ENCODE peak calls at places on chromosomes 3 and 15, in ten cellular contexts. P is transverse colon, K is GM23338, R is sigmoid colon, D is stomach, X is HepG2, Z is HL-60, B is HCT116, C is spleen, N is breast epithelium. F is an unnamed sample.

GRCh38 chr15:82803793-82804574 is 1.9 kb downstream of the FSD2 start:
- DNase-seq in D (no peak), B (no peak), R (no peak), X (no peak), N (no peak), Z (no peak), K (no peak), C (no peak), P (no peak), F (no peak)

GRCh38 chr15:73948396-73948795 is 22.1 kb downstream of the LOXL1 start:
- DNase-seq in K (no peak), N (no peak), R (no peak), Z (no peak), D (no peak), B (no peak), X (no peak), P (no peak), C (peak), F (no peak)

GRCh38 chr15:35963316-35963715 is 417.4 kb upstream of the DPH6 start:
- DNase-seq in R (no peak), C (no peak), K (no peak), Z (no peak), N (no peak), B (no peak), P (no peak), X (no peak), D (no peak), F (no peak)

GRCh38 chr15:75508741-75509532 is 57.4 kb upstream of the SIN3A start:
- DNase-seq in P (no peak), R (no peak), X (peak), B (peak), C (no peak), D (no peak), N (no peak), Z (peak), K (peak), F (no peak)

GRCh38 chr3:194556086-194557056 is 69.6 kb upstream of the ATP13A3 start:
- DNase-seq in K (no peak), B (no peak), Z (peak), D (no peak), R (no peak), N (no peak), C (no peak), X (peak), P (peak), F (no peak)

GRCh38 chr3:41018841-41019240 is 180.5 kb upstream of the CTNNB1 start:
- DNase-seq in K (no peak), N (no peak), D (no peak), Z (no peak), B (no peak), X (no peak), C (no peak), P (no peak), R (no peak), F (no peak)

GRCh38 chr15:86772369-86773059 is 692.8 kb downstream of the AGBL1 start:
- DNase-seq in P (peak), Z (no peak), K (no peak), R (no peak), N (no peak), X (no peak), B (no peak), D (no peak), C (no peak), F (no peak)

GRCh38 chr3:177618873-177619771 is 421.8 kb upstream of the TBL1XR1 start:
- DNase-seq in R (no peak), D (no peak), X (no peak), C (no peak), Z (no peak), N (no peak), B (no peak), P (no peak), K (no peak), F (no peak)

GRCh38 chr15:83516935-83517334 is 69.8 kb downstream of the SH3GL3 start:
- DNase-seq in X (no peak), D (no peak), K (no peak), R (no peak), P (no peak), N (no peak), C (no peak), B (no peak), Z (no peak), F (no peak)

GRCh38 chr15:74817370-74817737 is 4.7 kb downstream of the LMAN1L start:
- DNase-seq in R (no peak), D (no peak), P (peak), K (no peak), Z (no peak), C (no peak), N (peak), X (peak), B (no peak), F (no peak)

GRCh38 chr15:70962084-70962483 is 69.5 kb downstream of the LRRC49 start:
- DNase-seq in R (no peak), N (no peak), B (no peak), Z (no peak), C (no peak), P (no peak), X (no peak), K (no peak), D (no peak), F (no peak)

GRCh38 chr3:46866032-46866595 is 2.9 kb upstream of the MYL3 start:
- DNase-seq in N (no peak), K (no peak), X (no peak), R (no peak), C (peak), B (no peak), P (no peak), Z (no peak), D (no peak), F (no peak)

GRCh38 chr3:131900891-131901290 is 133.9 kb downstream of the CPNE4 start:
- DNase-seq in N (no peak), X (no peak), Z (no peak), R (no peak), C (no peak), K (no peak), B (no peak), D (no peak), P (no peak), F (no peak)

GRCh38 chr3:44557074-44557473 is 2.1 kb downstream of the ZKSCAN7 start:
- DNase-seq in R (no peak), P (no peak), Z (no peak), B (no peak), K (no peak), N (no peak), C (no peak), X (no peak), D (no peak), F (no peak)

GRCh38 chr3:123778525-123778924 is 105.6 kb downstream of the MYLK start:
- DNase-seq in B (no peak), P (no peak), X (no peak), D (no peak), N (no peak), R (no peak), Z (no peak), C (no peak), K (no peak), F (no peak)

GRCh38 chr3:143084856-143085731 is 34.5 kb upstream of the CHST2 start:
- DNase-seq in Z (peak), K (no peak), P (no peak), D (no peak), C (peak), N (no peak), X (no peak), R (no peak), B (no peak), F (no peak)

GRCh38 chr3:66763294-66763693 is 234.8 kb upstream of the KBTBD8 start:
- DNase-seq in R (no peak), P (no peak), C (no peak), D (no peak), K (no peak), B (no peak), Z (no peak), N (peak), X (no peak), F (peak)
- TF ChIP-seq POLR2AphosphoS5 in R (no peak), P (no peak), C (no peak), D (no peak), K (no peak), B (no peak), Z (no peak), N (no peak), X (no peak), F (peak)

GRCh38 chr3:79139395-79140060 is 628.3 kb downstream of the ROBO1 start:
- DNase-seq in D (no peak), Z (no peak), N (no peak), R (no peak), X (no peak), B (no peak), K (peak), P (no peak), C (no peak), F (no peak)
- TF ChIP-seq POLR2AphosphoS5 in D (no peak), Z (no peak), N (no peak), R (no peak), X (no peak), B (no peak), K (no peak), P (peak), C (no peak), F (no peak)

DNA sequence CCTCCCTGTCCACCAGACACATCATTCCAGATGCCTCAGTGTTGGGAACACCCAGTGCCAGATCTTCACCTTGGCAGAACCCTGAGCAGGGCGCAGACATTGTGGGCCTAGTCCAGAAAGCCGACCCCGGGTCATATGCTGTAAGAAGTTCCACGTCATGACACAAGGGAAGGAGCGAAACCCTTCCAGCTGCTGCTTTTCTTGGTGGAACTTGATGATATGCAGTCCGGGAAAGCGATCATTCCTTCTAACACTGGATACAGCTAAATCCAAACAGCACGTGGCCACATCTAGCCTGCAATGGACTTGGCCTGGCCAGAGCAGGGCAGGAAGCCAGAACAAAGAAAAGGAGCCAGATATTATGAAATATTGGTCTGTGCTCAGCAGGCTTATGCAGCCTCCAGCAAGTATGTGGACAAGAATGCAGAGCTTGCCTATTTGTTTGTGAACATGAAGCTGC is 22.0 kb downstream of the GASK1A start:
- DNase-seq in X (peak), B (no peak), R (peak), K (no peak), C (no peak), P (peak), N (peak), Z (no peak), D (peak), F (peak)
- TF ChIP-seq POLR2AphosphoS5 in X (no peak), B (no peak), R (peak), K (no peak), C (peak), P (peak), N (peak), Z (no peak), D (peak), F (peak)

DNA sequence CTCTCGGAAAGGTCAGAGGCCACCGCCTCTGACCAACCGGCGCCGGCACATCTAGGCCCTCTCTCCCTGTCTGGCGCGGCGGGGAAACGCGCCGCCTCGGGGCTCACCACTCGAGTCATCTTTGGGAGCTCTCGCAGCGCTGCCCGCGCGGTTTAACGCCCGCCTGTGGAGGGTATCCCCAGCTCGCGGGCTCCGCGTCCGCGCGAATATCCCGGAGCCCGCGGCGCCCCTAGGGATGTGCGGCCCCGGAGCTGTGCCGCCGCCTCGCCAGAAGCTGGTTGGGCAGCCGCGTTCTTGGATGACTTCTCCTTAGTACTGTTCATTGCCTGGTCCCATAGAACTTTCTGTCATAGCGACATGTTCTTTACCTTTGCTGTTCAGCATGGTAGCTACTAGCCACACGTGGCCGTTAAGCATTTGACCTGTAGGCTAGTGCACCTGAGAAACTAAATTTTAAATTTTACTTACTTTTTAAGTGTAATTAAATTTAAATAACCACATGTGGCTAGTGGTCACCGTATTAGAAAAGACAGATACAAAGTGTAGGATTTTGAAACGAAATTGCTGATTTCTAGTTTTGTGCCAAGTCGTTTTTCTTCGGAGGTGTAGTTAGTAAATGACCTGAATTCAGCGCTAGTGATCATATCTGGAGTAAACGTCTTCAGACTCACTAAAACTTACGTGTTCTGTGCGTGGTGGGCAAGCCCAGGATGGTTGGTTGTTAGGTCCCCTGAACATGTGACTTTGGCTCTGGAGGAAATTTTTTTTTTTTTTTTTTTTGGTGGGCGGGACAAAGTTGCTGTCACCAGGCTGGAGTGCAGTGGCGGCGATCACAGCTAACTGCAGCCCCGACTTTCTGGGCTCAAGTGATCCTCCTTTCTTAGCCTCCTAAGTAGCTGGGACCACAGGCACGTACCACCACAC is 835 bp downstream of the ARIH2 start:
- DNase-seq in K (peak), N (no peak), D (peak), C (peak), X (peak), Z (peak), B (peak), R (no peak), P (peak), F (no peak)
- TF ChIP-seq POLR2AphosphoS5 in K (no peak), N (no peak), D (no peak), C (no peak), X (peak), Z (peak), B (no peak), R (peak), P (no peak), F (no peak)

GRCh38 chr15:48458876-48459275 is 127.6 kb downstream of the DUT start:
- DNase-seq in K (no peak), N (no peak), D (no peak), X (no peak), Z (no peak), P (no peak), B (no peak), C (no peak), R (no peak), F (no peak)

GRCh38 chr15:48462688-48463087 is 131.5 kb downstream of the DUT start:
- DNase-seq in P (no peak), N (no peak), C (no peak), B (no peak), K (no peak), R (no peak), Z (no peak), X (no peak), D (no peak), F (no peak)

GRCh38 chr15:48463366-48463880 is 132.2 kb downstream of the DUT start:
- DNase-seq in X (no peak), R (no peak), B (no peak), Z (no peak), C (no peak), D (no peak), K (no peak), P (no peak), N (no peak), F (no peak)

GRCh38 chr15:48456126-48456525 is 124.9 kb downstream of the DUT start:
- DNase-seq in N (no peak), Z (no peak), P (no peak), D (no peak), R (no peak), X (no peak), K (no peak), C (no peak), B (no peak), F (no peak)

GRCh38 chr15:48459571-48460461 is 128.6 kb downstream of the DUT start:
- DNase-seq in C (no peak), Z (no peak), X (no peak), N (no peak), D (no peak), B (peak), P (no peak), K (no peak), R (no peak), F (no peak)
- TF ChIP-seq POLR2AphosphoS5 in C (no peak), Z (no peak), X (no peak), N (no peak), D (no peak), B (no peak), P (no peak), K (no peak), R (no peak), F (no peak)

DNA sequence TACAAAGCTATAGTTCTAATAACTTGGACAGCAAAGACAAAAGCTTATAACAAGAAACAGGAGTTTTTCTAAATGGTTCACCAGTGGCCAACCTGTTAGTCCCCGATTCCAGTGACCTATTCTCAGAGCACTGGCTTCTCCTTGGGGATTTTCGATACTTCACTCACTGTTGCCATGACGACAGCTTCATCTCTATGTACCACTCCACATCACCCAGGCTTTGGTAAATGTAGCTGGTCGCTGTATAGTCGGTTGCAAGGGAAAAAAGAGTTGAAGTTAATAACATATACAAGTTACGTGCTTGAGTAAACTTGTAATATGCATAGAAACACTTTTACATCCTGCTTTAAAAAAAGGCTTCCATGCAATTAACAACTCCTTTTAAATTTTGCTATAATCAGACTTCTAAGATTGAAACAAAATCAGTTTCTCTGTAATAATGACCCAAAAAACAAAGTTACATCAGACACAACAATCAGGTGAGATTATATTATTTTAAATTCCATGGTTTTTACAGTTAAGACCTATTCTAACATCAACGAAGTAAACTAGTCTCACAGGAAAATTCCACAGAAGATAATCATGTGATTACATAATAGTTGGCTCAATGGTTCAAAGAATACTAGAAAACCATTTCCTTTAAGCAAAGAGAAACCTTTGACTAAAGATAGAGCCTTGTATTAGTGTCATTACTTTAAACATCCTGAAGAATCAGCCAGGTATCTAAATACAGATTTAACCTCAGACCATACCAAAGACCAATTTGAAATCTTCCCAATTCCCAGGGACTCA is 2.9 kb downstream of the CCNL1 start:
- DNase-seq in K (peak), Z (no peak), R (no peak), D (no peak), P (no peak), B (no peak), C (no peak), X (peak), N (no peak), F (no peak)
- TF ChIP-seq POLR2AphosphoS5 in K (no peak), Z (no peak), R (no peak), D (no peak), P (no peak), B (no peak), C (no peak), X (peak), N (no peak), F (no peak)

GRCh38 chr3:9843715-9844438 is at the start of gene RPUSD3:
- DNase-seq in N (peak), Z (peak), C (peak), B (peak), P (peak), R (peak), X (peak), D (peak), K (peak), F (no peak)
- TF ChIP-seq POLR2AphosphoS5 in N (peak), Z (peak), C (peak), B (peak), P (peak), R (peak), X (peak), D (peak), K (peak), F (peak)

GRCh38 chr3:174533286-174533685 is 325.8 kb upstream of the NAALADL2 start:
- DNase-seq in B (no peak), K (no peak), D (no peak), X (no peak), Z (no peak), N (no peak), P (no peak), R (no peak), C (no peak), F (no peak)

GRCh38 chr3:174538116-174538515 is 321.0 kb upstream of the NAALADL2 start:
- DNase-seq in C (no peak), P (no peak), K (peak), Z (no peak), X (no peak), R (no peak), B (no peak), N (no peak), D (no peak), F (no peak)

GRCh38 chr3:174540081-174540480 is 319.1 kb upstream of the NAALADL2 start:
- DNase-seq in X (no peak), D (no peak), P (no peak), Z (no peak), R (no peak), C (no peak), K (peak), B (no peak), N (no peak), F (no peak)

GRCh38 chr3:174532776-174533175 is 326.4 kb upstream of the NAALADL2 start:
- DNase-seq in C (no peak), K (peak), P (no peak), X (no peak), Z (no peak), N (no peak), D (no peak), R (no peak), B (no peak), F (no peak)

GRCh38 chr3:174536319-174536718 is 322.8 kb upstream of the NAALADL2 start:
- DNase-seq in C (no peak), B (no peak), D (no peak), P (no peak), Z (no peak), R (no peak), X (no peak), N (no peak), K (no peak), F (no peak)
- TF ChIP-seq POLR2AphosphoS5 in C (no peak), B (no peak), D (no peak), P (no peak), Z (no peak), R (no peak), X (no peak), N (no peak), K (no peak), F (no peak)

F was measured in vagina.